ENCODE peak calls at places on chromosome 4, in four cellular contexts. One of them, this sample, is unnamed.

GRCh38 chr4:103136671-103137445 is 37.2 kb upstream of the BDH2 start:
- DNase-seq in adrenal gland: no peak
- DNase-seq in body of pancreas: no peak
- DNase-seq in activated naive CD4-positive, alpha-beta T cell treated with anti-CD3 and anti-CD28 coated beads for 36 hours: no peak
- DNase-seq in this sample: no peak

GRCh38 chr4:110270492-110271197 is 72.2 kb upstream of the ELOVL6 start:
- DNase-seq in activated naive CD4-positive, alpha-beta T cell treated with anti-CD3 and anti-CD28 coated beads for 36 hours: no peak
- DNase-seq in adrenal gland: no peak
- DNase-seq in body of pancreas: no peak
- DNase-seq in this sample: peak; percentile 60

GRCh38 chr4:27791640-27792039 is 931.0 kb downstream of the STIM2 start:
- DNase-seq in activated naive CD4-positive, alpha-beta T cell treated with anti-CD3 and anti-CD28 coated beads for 36 hours: no peak
- DNase-seq in adrenal gland: no peak
- DNase-seq in body of pancreas: no peak
- DNase-seq in this sample: peak; percentile 4

GRCh38 chr4:140150636-140150885 is 3.4 kb downstream of the MAML3 start:
- DNase-seq in body of pancreas: peak; percentile 88
- DNase-seq in adrenal gland: no peak
- DNase-seq in activated naive CD4-positive, alpha-beta T cell treated with anti-CD3 and anti-CD28 coated beads for 36 hours: peak; percentile 80
- DNase-seq in this sample: no peak

GRCh38 chr4:117783716-117784115 is 250.6 kb upstream of the NDST3 start:
- DNase-seq in body of pancreas: no peak
- DNase-seq in activated naive CD4-positive, alpha-beta T cell treated with anti-CD3 and anti-CD28 coated beads for 36 hours: no peak
- DNase-seq in adrenal gland: no peak
- DNase-seq in this sample: peak; percentile 1

GRCh38 chr4:70841951-70842350 is 2.3 kb upstream of the GRSF1 start:
- DNase-seq in activated naive CD4-positive, alpha-beta T cell treated with anti-CD3 and anti-CD28 coated beads for 36 hours: no peak
- DNase-seq in adrenal gland: no peak
- DNase-seq in body of pancreas: no peak
- DNase-seq in this sample: no peak

GRCh38 chr4:95469617-95470016 is 79.2 kb downstream of the UNC5C start:
- DNase-seq in adrenal gland: no peak
- DNase-seq in activated naive CD4-positive, alpha-beta T cell treated with anti-CD3 and anti-CD28 coated beads for 36 hours: no peak
- DNase-seq in body of pancreas: no peak
- DNase-seq in this sample: no peak

GRCh38 chr4:145381163-145381562 is 100.5 kb upstream of the SMAD1 start:
- DNase-seq in body of pancreas: no peak
- DNase-seq in adrenal gland: no peak
- DNase-seq in activated naive CD4-positive, alpha-beta T cell treated with anti-CD3 and anti-CD28 coated beads for 36 hours: no peak
- DNase-seq in this sample: no peak

GRCh38 chr4:122227202-122227601 is 75.1 kb downstream of the BLTP1 start:
- DNase-seq in body of pancreas: no peak
- DNase-seq in activated naive CD4-positive, alpha-beta T cell treated with anti-CD3 and anti-CD28 coated beads for 36 hours: no peak
- DNase-seq in adrenal gland: no peak
- DNase-seq in this sample: no peak

GRCh38 chr4:168585168-168586091 is 88.6 kb downstream of the PALLD start:
- DNase-seq in adrenal gland: peak; percentile 59
- DNase-seq in activated naive CD4-positive, alpha-beta T cell treated with anti-CD3 and anti-CD28 coated beads for 36 hours: peak; percentile 53
- DNase-seq in body of pancreas: peak; percentile 78
- DNase-seq in this sample: peak; percentile 62

GRCh38 chr4:81040175-81040659 is 9.7 kb downstream of the BMP3 start:
- DNase-seq in adrenal gland: no peak
- DNase-seq in body of pancreas: no peak
- DNase-seq in activated naive CD4-positive, alpha-beta T cell treated with anti-CD3 and anti-CD28 coated beads for 36 hours: no peak
- DNase-seq in this sample: peak; percentile 34

GRCh38 chr4:155908187-155909139 is 5.0 kb downstream of the TDO2 start:
- DNase-seq in activated naive CD4-positive, alpha-beta T cell treated with anti-CD3 and anti-CD28 coated beads for 36 hours: no peak
- DNase-seq in adrenal gland: no peak
- DNase-seq in body of pancreas: no peak
- DNase-seq in this sample: no peak

GRCh38 chr4:38069271-38069760 is 109.1 kb downstream of the PTTG2 start:
- DNase-seq in body of pancreas: peak; percentile 85
- DNase-seq in activated naive CD4-positive, alpha-beta T cell treated with anti-CD3 and anti-CD28 coated beads for 36 hours: peak; percentile 80
- DNase-seq in adrenal gland: peak; percentile 71
- DNase-seq in this sample: peak; percentile 55

GRCh38 chr4:149914521-149915115 is 99.0 kb upstream of the IQCM start:
- DNase-seq in activated naive CD4-positive, alpha-beta T cell treated with anti-CD3 and anti-CD28 coated beads for 36 hours: peak; percentile 45
- DNase-seq in adrenal gland: peak; percentile 15
- DNase-seq in body of pancreas: peak; percentile 37
- DNase-seq in this sample: peak; percentile 14

GRCh38 chr4:153522800-153523089 is 56.6 kb downstream of the TMEM131L start:
- DNase-seq in adrenal gland: no peak
- DNase-seq in body of pancreas: no peak
- DNase-seq in activated naive CD4-positive, alpha-beta T cell treated with anti-CD3 and anti-CD28 coated beads for 36 hours: peak; percentile 83
- DNase-seq in this sample: no peak

GRCh38 chr4:87882321-87882720 is 49.6 kb downstream of the MEPE start:
- DNase-seq in body of pancreas: no peak
- DNase-seq in adrenal gland: no peak
- DNase-seq in activated naive CD4-positive, alpha-beta T cell treated with anti-CD3 and anti-CD28 coated beads for 36 hours: no peak
- DNase-seq in this sample: no peak

GRCh38 chr4:96598465-96598864 is 758.6 kb downstream of the PDHA2 start:
- DNase-seq in body of pancreas: peak; percentile 71
- DNase-seq in activated naive CD4-positive, alpha-beta T cell treated with anti-CD3 and anti-CD28 coated beads for 36 hours: no peak
- DNase-seq in adrenal gland: no peak
- DNase-seq in this sample: no peak

GRCh38 chr4:56908206-56909082 is 744 bp downstream of the REST start:
- DNase-seq in activated naive CD4-positive, alpha-beta T cell treated with anti-CD3 and anti-CD28 coated beads for 36 hours: peak; percentile 67
- DNase-seq in body of pancreas: peak; percentile 76
- DNase-seq in adrenal gland: peak; percentile 72
- DNase-seq in this sample: peak; percentile 61

GRCh38 chr4:104728380-104729122 is 233.9 kb upstream of the CXXC4 start:
- DNase-seq in adrenal gland: peak; percentile 38
- DNase-seq in activated naive CD4-positive, alpha-beta T cell treated with anti-CD3 and anti-CD28 coated beads for 36 hours: no peak
- DNase-seq in body of pancreas: peak; percentile 19
- DNase-seq in this sample: peak; percentile 24

GRCh38 chr4:47493238-47494123 is 8.4 kb downstream of the ATP10D start:
- DNase-seq in adrenal gland: no peak
- DNase-seq in body of pancreas: no peak
- DNase-seq in activated naive CD4-positive, alpha-beta T cell treated with anti-CD3 and anti-CD28 coated beads for 36 hours: no peak
- DNase-seq in this sample: no peak

GRCh38 chr4:38322709-38323108 is 341.3 kb upstream of the KLF3 start:
- DNase-seq in adrenal gland: no peak
- DNase-seq in activated naive CD4-positive, alpha-beta T cell treated with anti-CD3 and anti-CD28 coated beads for 36 hours: no peak
- DNase-seq in body of pancreas: no peak
- DNase-seq in this sample: peak; percentile 71

GRCh38 chr4:103204114-103204513 is 6.0 kb upstream of the CENPE start:
- DNase-seq in body of pancreas: no peak
- DNase-seq in activated naive CD4-positive, alpha-beta T cell treated with anti-CD3 and anti-CD28 coated beads for 36 hours: no peak
- DNase-seq in adrenal gland: no peak
- DNase-seq in this sample: peak; percentile 23

GRCh38 chr4:121951570-121952110 is at the start of gene TRPC3:
- DNase-seq in activated naive CD4-positive, alpha-beta T cell treated with anti-CD3 and anti-CD28 coated beads for 36 hours: peak; percentile 44
- DNase-seq in adrenal gland: peak; percentile 19
- DNase-seq in body of pancreas: no peak
- DNase-seq in this sample: peak; percentile 15